ENCODE peak calls at places on chromosomes 7 and 10, in five cellular contexts. Y is K562, L is GM12878, U is SK-N-SH, W is HepG2. V is an unnamed sample. For H3K4me1, the result is how much of the 10 kb centered on the place peaks cover.

GRCh38 chr7:3244241-3244814 is 56.7 kb upstream of the SDK1 start:
- DNase-seq in Y (no peak), L (no peak), W (peak), U (peak), V (peak)

GRCh38 chr10:49302088-49302487 is 3.1 kb downstream of the C10orf71 start:
- DNase-seq in Y (no peak), L (no peak), W (no peak), U (no peak), V (no peak)

GRCh38 chr7:31518766-31519165 is 4.9 kb downstream of the ITPRID1 start:
- DNase-seq in L (no peak), U (no peak), Y (no peak), W (no peak), V (no peak)

GRCh38 chr7:44460325-44460724 is 30.1 kb downstream of the NUDCD3 start:
- DNase-seq in U (no peak), L (peak), W (no peak), Y (no peak), V (no peak)

GRCh38 chr7:151131622-151132293 is 35.7 kb downstream of the GBX1 start:
- DNase-seq in Y (no peak), W (no peak), L (no peak), U (peak), V (no peak)

GRCh38 chr10:1672001-1672781 is 65.1 kb downstream of the ADARB2 start:
- DNase-seq in W (no peak), U (no peak), Y (no peak), L (no peak), V (no peak)

GRCh38 chr10:59971915-59972314 is 65.6 kb upstream of the CCDC6 start:
- DNase-seq in Y (no peak), W (peak), U (peak), L (no peak), V (no peak)

GRCh38 chr7:148700693-148701092 is 2.0 kb downstream of the CUL1 start:
- DNase-seq in Y (peak), L (no peak), U (peak), W (no peak), V (no peak)

GRCh38 chr7:74000489-74001149 is 27.4 kb upstream of the ELN start:
- DNase-seq in Y (no peak), W (no peak), L (no peak), U (no peak), V (no peak)

DNA sequence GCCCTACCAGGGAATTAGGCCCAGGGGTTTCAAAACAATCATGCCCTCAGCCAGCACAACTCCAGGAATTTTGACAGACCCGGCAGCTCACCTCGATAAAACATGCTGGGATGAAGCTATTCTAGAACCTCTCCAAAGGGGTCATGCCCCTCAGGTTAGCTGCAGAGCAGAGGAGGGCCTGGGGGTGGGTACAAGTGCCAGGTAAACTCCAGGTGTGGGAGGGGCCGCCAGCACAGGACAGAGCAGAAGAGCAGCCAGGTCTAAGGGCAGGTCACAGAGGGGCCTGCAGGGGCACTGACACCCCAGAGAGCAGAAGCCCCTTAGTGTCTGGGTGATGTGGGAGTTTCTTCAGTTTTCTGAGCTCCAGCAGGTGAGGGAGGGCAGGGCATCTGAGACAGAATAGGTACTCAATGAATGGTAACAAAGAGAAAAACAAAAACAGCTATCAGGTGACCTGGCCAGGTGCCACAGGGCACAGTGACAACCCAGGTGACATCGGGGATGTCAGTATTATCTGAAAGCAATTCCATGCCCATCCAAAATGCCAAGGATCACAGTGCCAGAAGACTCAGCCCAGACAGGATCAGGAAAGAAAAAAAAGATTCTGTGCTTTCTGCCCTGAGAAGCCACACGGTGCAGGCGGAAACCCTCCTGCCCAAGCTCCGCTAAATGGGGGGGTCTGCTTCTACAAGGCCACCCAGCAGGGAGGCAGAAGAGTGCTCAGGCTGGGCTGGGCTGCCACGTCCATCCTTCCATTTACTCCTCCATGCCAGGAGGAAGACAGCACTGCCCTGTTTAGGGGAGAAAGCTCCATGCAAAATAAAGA is 104.5 kb downstream of the TNS3 start:
- DNase-seq in Y (no peak), L (no peak), W (no peak), U (no peak), V (no peak)
- H3K4me1 ChIP-seq in Y (under half), L (under half), W (half or more), U (under half), V (half or more)

GRCh38 chr10:17453035-17453376 is 1.4 kb downstream of the ST8SIA6 start:
- DNase-seq in L (no peak), W (no peak), U (no peak), Y (no peak), V (no peak)
- H3K4me3 ChIP-seq in L (no peak), W (no peak), U (peak), Y (peak), V (peak)

DNA sequence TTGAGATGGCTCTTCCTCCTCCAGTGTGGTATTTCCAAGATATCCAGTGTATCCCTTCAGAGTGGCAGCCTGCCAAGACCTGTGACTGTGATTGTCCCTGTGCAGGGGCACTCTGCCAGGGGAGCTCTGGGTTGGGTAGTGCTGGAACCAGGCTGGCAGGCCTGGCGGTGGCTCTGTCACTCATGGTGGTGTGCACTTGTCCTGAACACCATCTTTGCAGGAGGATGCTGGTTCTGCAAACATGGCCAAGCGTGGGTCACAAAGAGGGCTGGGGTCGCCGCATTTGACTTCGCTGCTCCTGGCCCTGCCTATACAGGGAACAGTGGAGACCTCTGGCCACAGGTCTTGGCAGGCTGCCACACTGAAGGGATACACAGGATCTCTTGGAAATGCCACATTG is 205.2 kb downstream of the PRPF18 start:
- DNase-seq in W (no peak), L (no peak), Y (no peak), U (peak), V (no peak)
- TF ChIP-seq ZBTB33 in W (no peak), L (no peak), Y (no peak), U (no peak), V (no peak)

DNA sequence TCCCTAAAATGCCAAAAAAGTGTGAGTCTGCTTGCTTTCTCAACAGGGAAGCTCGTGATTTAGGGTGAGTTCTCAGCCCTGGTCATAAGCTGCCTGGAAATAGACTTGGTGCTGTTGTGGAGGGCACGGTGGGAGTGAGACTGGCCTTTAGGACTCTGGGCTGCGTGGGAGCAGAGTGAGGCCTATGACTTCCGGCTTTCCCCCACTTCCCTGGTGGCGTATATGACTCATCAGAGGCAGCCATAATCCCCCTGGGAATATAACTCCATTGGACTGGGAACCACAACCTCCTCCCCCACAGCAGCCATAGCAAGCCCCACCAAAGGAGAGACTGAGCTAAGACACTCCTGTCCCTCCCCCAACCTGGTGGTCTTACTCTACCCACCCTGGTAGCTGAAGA is 95.0 kb downstream of the PON1 start:
- DNase-seq in W (no peak), Y (no peak), U (no peak), L (no peak), V (no peak)
- H3K4me1 ChIP-seq in W (under half), Y (under half), U (under half), L (under half), V (under half)

GRCh38 chr10:127012769-127013152 is 107.5 kb downstream of the DOCK1 start:
- DNase-seq in Y (no peak), U (no peak), L (no peak), W (no peak), V (peak)

GRCh38 chr10:127012071-127012768 is 107.0 kb downstream of the DOCK1 start:
- DNase-seq in U (no peak), Y (no peak), L (no peak), W (no peak), V (no peak)

GRCh38 chr10:127013696-127014095 is 108.5 kb downstream of the DOCK1 start:
- DNase-seq in U (no peak), W (no peak), L (no peak), Y (no peak), V (no peak)

GRCh38 chr10:127014671-127015070 is 109.4 kb downstream of the DOCK1 start:
- DNase-seq in L (no peak), U (no peak), Y (no peak), W (no peak), V (no peak)

DNA sequence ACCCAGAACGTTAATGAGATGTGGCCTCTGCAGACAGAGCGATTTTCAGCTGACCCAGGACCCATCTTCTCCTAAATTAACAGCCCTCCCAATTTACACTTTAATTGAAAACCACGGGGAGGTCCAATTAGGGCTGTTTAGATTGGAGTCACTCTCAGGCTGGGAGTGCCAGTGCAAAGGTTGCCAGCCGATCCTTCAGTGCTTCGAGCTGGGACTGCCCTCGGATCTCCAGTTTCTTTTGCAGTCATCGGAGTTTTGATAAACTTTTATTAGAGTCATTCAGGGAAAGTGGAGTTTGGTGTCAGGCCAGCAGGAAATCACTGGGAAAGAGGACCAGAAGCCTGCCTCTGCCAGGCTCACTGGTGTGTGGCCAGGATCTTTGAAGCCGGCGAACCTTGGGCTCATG is 108.0 kb downstream of the DOCK1 start:
- DNase-seq in U (no peak), Y (no peak), L (no peak), W (no peak), V (no peak)
- H3K4me3 ChIP-seq in U (no peak), Y (no peak), L (no peak), W (no peak), V (no peak)

DNA sequence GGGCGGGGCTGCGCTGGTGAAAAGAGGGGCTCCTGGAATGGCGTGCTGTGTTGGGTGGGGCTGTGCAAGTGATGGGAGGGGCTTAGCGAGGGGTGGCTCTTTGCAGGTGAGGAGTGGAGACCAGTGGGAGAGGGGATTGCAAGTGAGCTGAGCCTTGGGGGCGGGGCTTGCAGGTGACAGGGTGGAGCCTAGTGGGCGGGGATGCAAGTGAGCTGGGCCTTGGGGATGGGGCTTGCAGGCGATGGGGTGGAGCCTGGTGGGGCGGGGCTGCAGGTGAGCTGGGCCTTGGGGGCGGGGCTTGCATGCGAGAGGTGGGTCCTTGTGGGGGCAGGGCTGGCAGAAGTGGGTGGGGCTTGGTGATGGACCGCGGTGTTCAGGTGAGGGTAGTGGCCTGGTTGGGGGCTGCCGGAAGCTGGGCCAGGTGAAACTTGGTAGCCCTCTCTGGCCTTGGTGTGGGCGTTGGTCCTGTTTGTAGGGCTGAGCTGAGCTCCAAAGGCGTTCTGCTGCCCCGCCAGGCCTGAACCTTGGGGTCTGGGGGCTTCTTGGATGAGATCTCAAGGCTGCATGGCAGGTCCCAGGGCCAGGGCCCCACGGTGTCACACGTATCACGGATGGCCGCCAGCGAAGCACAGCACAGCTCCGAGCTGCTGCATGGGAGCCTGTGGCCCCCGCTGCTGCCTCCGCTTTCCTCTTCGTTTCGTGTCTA is 744 bp upstream of the PITRM1 start:
- DNase-seq in U (no peak), L (no peak), Y (peak), W (no peak), V (peak)
- TF ChIP-seq ZBTB33 in U (no peak), L (no peak), Y (no peak), W (no peak), V (no peak)

V was measured in HCT116.